ENCODE peak calls at places on chromosome 9, in six cellular contexts. N is astrocyte, U is pancreas, F is fibroblast of mammary gland, M is mammary epithelial cell, Y is lower lobe of right lung. D is an unnamed sample.

GRCh38 chr9:36632892-36633291 is 60.2 kb downstream of the MELK start:
- DNase-seq in N (peak), U (no peak), F (peak), M (peak), Y (no peak), D (no peak)

GRCh38 chr9:15248596-15248995 is 58.4 kb downstream of the TTC39B start:
- DNase-seq in N (no peak), U (no peak), F (no peak), M (no peak), Y (no peak), D (no peak)

GRCh38 chr9:78856144-78856543 is 559.2 kb downstream of the PSAT1 start:
- DNase-seq in N (peak), U (no peak), F (peak), M (peak), Y (no peak), D (no peak)

GRCh38 chr9:131731237-131731995 is 8.5 kb downstream of the RAPGEF1 start:
- DNase-seq in N (no peak), U (no peak), F (peak), M (no peak), Y (no peak), D (no peak)

GRCh38 chr9:131366745-131367401 is 27.0 kb upstream of the PRRC2B start:
- DNase-seq in N (peak), U (peak), F (peak), M (peak), Y (no peak), D (peak)

GRCh38 chr9:106784076-106784475 is 78.9 kb upstream of the ZNF462 start:
- DNase-seq in N (peak), U (no peak), F (no peak), M (no peak), Y (no peak), D (peak)

GRCh38 chr9:135992486-135993408 is 31.6 kb upstream of the UBAC1 start:
- DNase-seq in N (peak), U (peak), F (peak), M (peak), Y (peak), D (no peak)

GRCh38 chr9:17004500-17004899 is 130.3 kb upstream of the CNTLN start:
- DNase-seq in N (peak), U (no peak), F (peak), M (no peak), Y (no peak), D (no peak)

GRCh38 chr9:114908796-114909448 is 21.5 kb downstream of the TNFSF8 start:
- DNase-seq in N (peak), U (no peak), F (peak), M (no peak), Y (no peak), D (no peak)

GRCh38 chr9:73156593-73157187 is 5.0 kb downstream of the ANXA1 start:
- DNase-seq in N (no peak), U (no peak), F (no peak), M (no peak), Y (no peak), D (no peak)

GRCh38 chr9:15277400-15278137 is 29.4 kb downstream of the TTC39B start:
- DNase-seq in N (peak), U (no peak), F (peak), M (peak), Y (no peak), D (peak)

GRCh38 chr9:97387936-97388684 is 23.8 kb upstream of the TDRD7 start:
- DNase-seq in N (no peak), U (no peak), F (no peak), M (no peak), Y (no peak), D (no peak)

GRCh38 chr9:21976334-21976875 is 17.8 kb downstream of the CDKN2A start:
- DNase-seq in N (no peak), U (no peak), F (no peak), M (no peak), Y (no peak), D (no peak)

GRCh38 chr9:81145331-81145963 is 543.9 kb downstream of the TLE1 start:
- DNase-seq in N (peak), U (no peak), F (peak), M (no peak), Y (no peak), D (no peak)

GRCh38 chr9:13665418-13666066 is 386.1 kb upstream of the MPDZ start:
- DNase-seq in N (no peak), U (no peak), F (peak), M (peak), Y (no peak), D (no peak)

GRCh38 chr9:125106285-125106893 is 36.9 kb downstream of the SCAI start:
- DNase-seq in N (peak), U (no peak), F (peak), M (peak), Y (no peak), D (no peak)

GRCh38 chr9:114270120-114270975 is 52.5 kb upstream of the ORM1 start:
- DNase-seq in N (no peak), U (no peak), F (no peak), M (no peak), Y (peak), D (no peak)

GRCh38 chr9:70044450-70045307 is 1.0 kb downstream of the MAMDC2 start:
- DNase-seq in N (peak), U (peak), F (peak), M (peak), Y (no peak), D (no peak)

GRCh38 chr9:70220216-70220615 is 38.6 kb upstream of the SMC5 start:
- DNase-seq in N (no peak), U (no peak), F (no peak), M (no peak), Y (no peak), D (no peak)

GRCh38 chr9:112819635-112820496 is 69.3 kb downstream of the SNX30 start:
- DNase-seq in N (peak), U (peak), F (peak), M (peak), Y (no peak), D (peak)

GRCh38 chr9:132042324-132042723 is 37.3 kb downstream of the MED27 start:
- DNase-seq in N (peak), U (no peak), F (peak), M (peak), Y (no peak), D (peak)

GRCh38 chr9:13023498-13023897 is 248.7 kb downstream of the LURAP1L start:
- DNase-seq in N (peak), U (no peak), F (peak), M (peak), Y (no peak), D (no peak)

GRCh38 chr9:35731415-35732184 is 395 bp downstream of the TLN1 start:
- DNase-seq in N (no peak), U (no peak), F (no peak), M (no peak), Y (no peak), D (no peak)

GRCh38 chr9:125971895-125972729 is 224.9 kb downstream of the PBX3 start:
- DNase-seq in N (no peak), U (no peak), F (no peak), M (peak), Y (no peak), D (no peak)

GRCh38 chr9:9751996-9752395 is 860.8 kb downstream of the PTPRD start:
- DNase-seq in N (no peak), U (no peak), F (no peak), M (no peak), Y (no peak), D (peak)

GRCh38 chr9:68762570-68762969 is 57.5 kb downstream of the PIP5K1B start:
- DNase-seq in N (no peak), U (no peak), F (no peak), M (no peak), Y (no peak), D (no peak)

GRCh38 chr9:71929223-71929622 is 17.8 kb downstream of the C9orf85 start:
- DNase-seq in N (peak), U (no peak), F (peak), M (peak), Y (no peak), D (no peak)

GRCh38 chr9:34163439-34163838 is 15.4 kb upstream of the UBAP1 start:
- DNase-seq in N (peak), U (no peak), F (peak), M (peak), Y (no peak), D (no peak)

GRCh38 chr9:131677445-131678180 is 62.3 kb downstream of the RAPGEF1 start:
- DNase-seq in N (peak), U (no peak), F (peak), M (no peak), Y (no peak), D (peak)

GRCh38 chr9:35553670-35554543 is 51.2 kb upstream of the TESK1 start:
- DNase-seq in N (peak), U (peak), F (peak), M (peak), Y (peak), D (no peak)

GRCh38 chr9:115978739-115979138 is 174.9 kb upstream of the PAPPA start:
- DNase-seq in N (peak), U (no peak), F (peak), M (no peak), Y (no peak), D (peak)

GRCh38 chr9:126486276-126486675 is 127.5 kb upstream of the LMX1B start:
- DNase-seq in N (no peak), U (no peak), F (no peak), M (no peak), Y (peak), D (no peak)

GRCh38 chr9:114289106-114289505 is 33.8 kb upstream of the ORM1 start:
- DNase-seq in N (no peak), U (peak), F (no peak), M (no peak), Y (peak), D (no peak)

GRCh38 chr9:36450110-36450732 is 50.2 kb upstream of the RNF38 start:
- DNase-seq in N (no peak), U (no peak), F (peak), M (peak), Y (no peak), D (no peak)

GRCh38 chr9:89777544-89777943 is 172.7 kb downstream of the GADD45G start:
- DNase-seq in N (no peak), U (no peak), F (no peak), M (no peak), Y (no peak), D (no peak)

GRCh38 chr9:89779416-89779815 is 174.6 kb downstream of the GADD45G start:
- DNase-seq in N (no peak), U (no peak), F (peak), M (no peak), Y (no peak), D (no peak)

GRCh38 chr9:89776795-89777194 is 172.0 kb downstream of the GADD45G start:
- DNase-seq in N (no peak), U (no peak), F (no peak), M (no peak), Y (no peak), D (no peak)

GRCh38 chr9:89779816-89780215 is 175.0 kb downstream of the GADD45G start:
- DNase-seq in N (no peak), U (no peak), F (peak), M (no peak), Y (no peak), D (no peak)

DNA sequence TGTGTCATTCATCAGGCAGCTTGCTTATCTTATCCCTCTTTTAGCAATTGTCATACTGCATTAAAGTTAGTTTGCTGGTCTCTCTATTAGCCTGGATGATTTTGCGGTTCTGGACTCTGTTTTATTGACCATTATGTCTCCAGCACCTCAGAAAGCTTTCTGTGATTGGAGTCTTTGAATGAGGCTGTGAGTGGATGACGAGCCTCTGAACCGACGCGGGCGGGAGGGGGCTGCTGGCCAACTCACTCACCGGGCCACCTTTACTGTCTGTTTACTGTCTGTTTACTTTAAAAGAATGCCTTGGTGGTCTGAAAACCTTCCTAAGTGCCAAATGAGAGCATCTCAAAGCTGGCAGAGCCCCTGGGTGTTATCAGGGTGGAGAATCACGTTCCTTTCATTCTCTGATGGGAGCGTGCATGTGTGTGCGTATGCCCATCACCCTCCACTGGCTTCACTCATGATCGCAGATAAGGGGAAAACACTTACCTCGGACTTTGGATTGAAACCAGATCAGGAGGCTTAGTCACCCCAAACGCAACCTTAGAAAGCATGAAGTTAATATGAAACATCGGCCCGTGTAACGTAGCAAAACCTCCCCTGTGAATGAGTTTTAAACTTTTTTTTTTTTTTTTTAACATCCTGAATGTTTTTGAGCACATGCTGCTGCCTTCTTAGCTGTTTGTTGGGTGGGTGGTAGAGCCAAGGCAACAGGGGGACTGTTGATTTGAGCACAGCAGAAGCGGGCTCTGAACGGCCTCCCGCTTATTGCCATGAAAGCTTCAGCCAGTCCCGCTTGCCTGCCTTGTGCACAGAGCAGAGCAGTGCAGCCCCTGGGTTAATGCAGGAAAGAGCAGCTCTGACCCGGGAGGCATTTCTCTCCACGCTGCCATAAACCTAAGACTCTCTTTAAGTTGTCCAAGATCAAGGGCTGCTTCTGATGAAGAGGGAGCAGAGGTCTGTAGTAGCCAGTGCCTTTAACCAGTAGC is 173.6 kb downstream of the GADD45G start:
- DNase-seq in N (no peak), U (no peak), F (peak), M (no peak), Y (no peak), D (no peak)
- H3K4me3 ChIP-seq in N (no peak), U (no peak), F (no peak), M (no peak), Y (no peak), D (no peak)

DNA sequence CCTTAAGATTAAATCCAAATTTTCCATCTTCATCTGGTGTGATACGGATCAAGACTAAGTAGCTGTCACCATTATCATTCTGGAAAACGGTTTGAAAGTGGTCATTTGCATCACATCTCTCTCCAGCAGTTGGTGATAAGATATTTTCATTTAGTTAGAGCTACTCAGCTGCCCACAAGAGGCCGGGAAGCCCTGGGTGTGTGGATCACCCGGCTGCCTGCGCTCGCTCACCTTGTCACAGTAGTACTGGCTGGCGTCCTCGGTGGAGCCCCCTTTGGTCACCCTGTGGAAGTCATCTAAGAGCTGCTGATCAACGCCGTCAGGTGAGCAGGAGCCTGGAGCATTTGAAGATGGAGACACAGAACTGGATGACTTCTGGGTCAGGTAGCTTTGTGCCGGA is 88.1 kb downstream of the PTPN3 start:
- DNase-seq in N (no peak), U (no peak), F (no peak), M (no peak), Y (no peak), D (no peak)
- TF ChIP-seq CTCF in N (no peak), U (no peak), F (no peak), M (no peak), Y (no peak), D (peak)

GRCh38 chr9:123828449-123828848 is 101.5 kb downstream of the DENND1A start:
- DNase-seq in N (no peak), U (no peak), F (no peak), M (no peak), Y (no peak), D (no peak)

GRCh38 chr9:123820139-123820538 is 109.8 kb downstream of the DENND1A start:
- DNase-seq in N (no peak), U (no peak), F (no peak), M (no peak), Y (no peak), D (no peak)

GRCh38 chr9:123823194-123823947 is 106.6 kb downstream of the DENND1A start:
- DNase-seq in N (no peak), U (no peak), F (no peak), M (no peak), Y (no peak), D (no peak)

DNA sequence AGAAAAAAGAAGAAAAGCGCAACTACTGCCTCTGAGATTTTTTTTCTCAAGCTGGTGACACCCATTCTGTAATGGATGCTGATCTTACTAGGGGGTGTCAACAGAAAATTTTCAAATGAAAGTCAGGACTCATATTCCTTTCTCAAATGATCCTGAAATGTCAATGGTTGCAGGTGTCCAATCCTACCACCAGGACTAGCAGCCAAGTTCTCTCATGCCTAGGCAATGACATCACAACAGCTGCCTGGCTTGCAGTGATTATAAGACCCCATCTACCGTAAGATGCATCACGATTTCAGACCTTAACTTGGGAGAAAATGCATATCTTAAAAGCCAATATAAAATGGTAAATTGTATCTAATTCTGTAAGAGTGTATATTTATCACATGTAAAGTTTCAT is 104.6 kb downstream of the DENND1A start:
- DNase-seq in N (peak), U (no peak), F (peak), M (no peak), Y (no peak), D (no peak)
- H3K4me3 ChIP-seq in N (no peak), U (no peak), F (no peak), M (no peak), Y (no peak), D (no peak)

DNA sequence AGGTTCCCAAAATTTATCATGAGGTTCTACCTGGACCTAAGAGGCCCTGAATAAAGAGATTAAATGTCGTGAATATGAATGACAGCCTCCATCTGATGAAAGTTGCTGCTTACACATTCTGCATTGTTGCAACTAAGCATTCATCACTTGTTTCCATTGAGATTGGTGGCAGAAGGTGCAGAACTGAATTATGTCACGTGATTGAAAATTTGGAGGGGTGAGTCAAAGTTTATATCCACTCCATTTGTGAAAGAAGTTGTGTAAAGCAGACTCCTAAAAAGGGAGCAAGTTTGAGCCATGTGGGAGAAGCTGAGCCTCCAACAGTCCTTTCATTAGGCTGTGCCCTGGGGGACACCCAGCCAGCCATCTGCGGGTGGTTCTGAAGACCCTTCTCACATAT is 4.9 kb upstream of the PTCH1 start:
- DNase-seq in N (no peak), U (no peak), F (no peak), M (no peak), Y (no peak), D (no peak)
- TF ChIP-seq CTCF in N (no peak), U (no peak), F (no peak), M (no peak), Y (no peak), D (no peak)

GRCh38 chr9:5876711-5877110 is 14.0 kb upstream of the MLANA start:
- DNase-seq in N (no peak), U (no peak), F (no peak), M (peak), Y (no peak), D (no peak)

GRCh38 chr9:5884191-5884590 is 6.5 kb upstream of the MLANA start:
- DNase-seq in N (no peak), U (no peak), F (no peak), M (peak), Y (no peak), D (no peak)

GRCh38 chr9:5876026-5876425 is 14.7 kb upstream of the MLANA start:
- DNase-seq in N (no peak), U (no peak), F (no peak), M (no peak), Y (no peak), D (no peak)

GRCh38 chr9:5874048-5874447 is 16.6 kb upstream of the MLANA start:
- DNase-seq in N (no peak), U (no peak), F (no peak), M (no peak), Y (no peak), D (no peak)

GRCh38 chr9:5879419-5880181 is 11.1 kb upstream of the MLANA start:
- DNase-seq in N (peak), U (no peak), F (peak), M (peak), Y (no peak), D (peak)
- H3K4me3 ChIP-seq in N (peak), U (no peak), F (peak), M (peak), Y (no peak), D (no peak)

GRCh38 chr9:3848445-3849114 is 322.8 kb upstream of the RFX3 start:
- DNase-seq in N (no peak), U (no peak), F (peak), M (peak), Y (no peak), D (no peak)
- TF ChIP-seq CTCF in N (no peak), U (no peak), F (no peak), M (peak), Y (no peak), D (peak)

D was measured in retinal pigment epithelial cell.